ENCODE peak calls at places on chromosome 13, in seven cellular contexts. M is endothelial cell of umbilical vein; J is CD8-positive, alpha-beta T cell; K is ascending aorta; I is AG09309; S is kidney epithelial cell; U is uterus. D is an unnamed sample.

GRCh38 chr13:78806457-78806856 is 147.5 kb upstream of the OBI1 start:
- DNase-seq in M (peak), J (no peak), K (no peak), I (no peak), S (no peak), U (no peak), D (peak)

GRCh38 chr13:72062566-72062965 is 195.6 kb upstream of the DACH1 start:
- DNase-seq in M (peak), J (no peak), K (no peak), I (no peak), S (no peak), U (no peak), D (no peak)

GRCh38 chr13:111248822-111249221 is 71.6 kb upstream of the TEX29 start:
- DNase-seq in M (no peak), J (no peak), K (no peak), I (no peak), S (no peak), U (no peak), D (no peak)

GRCh38 chr13:103354189-103354588 is 288.0 kb upstream of the SLC10A2 start:
- DNase-seq in M (no peak), J (no peak), K (no peak), I (no peak), S (no peak), U (no peak), D (no peak)

GRCh38 chr13:45615501-45616101 is at the start of gene ERICH6B:
- DNase-seq in M (no peak), J (no peak), K (no peak), I (no peak), S (no peak), U (no peak), D (no peak)

GRCh38 chr13:30126903-30127428 is 180.4 kb downstream of the KATNAL1 start:
- DNase-seq in M (no peak), J (no peak), K (no peak), I (peak), S (no peak), U (peak), D (no peak)

GRCh38 chr13:43054803-43055802 is 31.7 kb downstream of the DNAJC15 start:
- DNase-seq in M (peak), J (no peak), K (no peak), I (peak), S (peak), U (peak), D (peak)

GRCh38 chr13:105016266-105016665 is 1519.2 kb downstream of the EFNB2 start:
- DNase-seq in M (no peak), J (no peak), K (no peak), I (no peak), S (no peak), U (no peak), D (no peak)

GRCh38 chr13:62653371-62653770 is 1237.7 kb upstream of the PCDH20 start:
- DNase-seq in M (no peak), J (no peak), K (no peak), I (no peak), S (no peak), U (no peak), D (peak)

GRCh38 chr13:34458756-34459462 is 483.2 kb upstream of the NBEA start:
- DNase-seq in M (no peak), J (no peak), K (no peak), I (no peak), S (no peak), U (peak), D (no peak)

GRCh38 chr13:89845874-89846273 is 1501.6 kb upstream of the MIR17HG start:
- DNase-seq in M (no peak), J (no peak), K (no peak), I (no peak), S (no peak), U (no peak), D (no peak)

GRCh38 chr13:29684441-29684840 is 89.0 kb upstream of the SLC7A1 start:
- DNase-seq in M (no peak), J (no peak), K (no peak), I (no peak), S (no peak), U (no peak), D (no peak)

GRCh38 chr13:106373304-106373988 is 162.0 kb downstream of the EFNB2 start:
- DNase-seq in M (no peak), J (no peak), K (no peak), I (no peak), S (no peak), U (no peak), D (peak)

GRCh38 chr13:73064991-73065390 is 6.2 kb downstream of the KLF5 start:
- DNase-seq in M (no peak), J (no peak), K (no peak), I (no peak), S (no peak), U (no peak), D (no peak)

GRCh38 chr13:36421447-36421846 is 10.8 kb upstream of the CCNA1 start:
- DNase-seq in M (peak), J (no peak), K (no peak), I (no peak), S (no peak), U (no peak), D (no peak)

GRCh38 chr13:82407321-82407720 is 1475.0 kb downstream of the SLITRK1 start:
- DNase-seq in M (no peak), J (no peak), K (no peak), I (no peak), S (no peak), U (no peak), D (no peak)

GRCh38 chr13:25654332-25654731 is 282.6 kb downstream of the ATP8A2 start:
- DNase-seq in M (no peak), J (no peak), K (no peak), I (no peak), S (no peak), U (no peak), D (no peak)

GRCh38 chr13:36341718-36342117 is 4.5 kb downstream of the SPART start:
- DNase-seq in M (no peak), J (no peak), K (no peak), I (no peak), S (no peak), U (no peak), D (no peak)

GRCh38 chr13:29500426-29500825 is 95.1 kb downstream of the SLC7A1 start:
- DNase-seq in M (no peak), J (no peak), K (no peak), I (no peak), S (no peak), U (no peak), D (no peak)

GRCh38 chr13:77290342-77290741 is 36.6 kb downstream of the MYCBP2 start:
- DNase-seq in M (no peak), J (no peak), K (no peak), I (no peak), S (no peak), U (no peak), D (no peak)

GRCh38 chr13:51638497-51638871 is 54.2 kb downstream of the WDFY2 start:
- DNase-seq in M (no peak), J (no peak), K (no peak), I (peak), S (no peak), U (no peak), D (peak)

GRCh38 chr13:73061478-73062275 is 2.9 kb downstream of the KLF5 start:
- DNase-seq in M (no peak), J (no peak), K (no peak), I (no peak), S (no peak), U (no peak), D (no peak)

GRCh38 chr13:68378294-68378693 is 1148.2 kb upstream of the PCDH9 start:
- DNase-seq in M (no peak), J (no peak), K (no peak), I (no peak), S (no peak), U (no peak), D (no peak)

GRCh38 chr13:101978546-101979315 is 423.1 kb downstream of the FGF14 start:
- DNase-seq in M (no peak), J (no peak), K (no peak), I (no peak), S (no peak), U (no peak), D (no peak)

GRCh38 chr13:56247692-56248091 is 893.0 kb upstream of the PRR20A start:
- DNase-seq in M (no peak), J (no peak), K (no peak), I (no peak), S (no peak), U (no peak), D (no peak)

GRCh38 chr13:73397486-73398020 is 338.7 kb downstream of the KLF5 start:
- DNase-seq in M (no peak), J (no peak), K (no peak), I (no peak), S (no peak), U (no peak), D (no peak)

GRCh38 chr13:45119469-45119989 is 781 bp upstream of the GTF2F2 start:
- DNase-seq in M (no peak), J (peak), K (no peak), I (no peak), S (no peak), U (no peak), D (no peak)

GRCh38 chr13:79405501-79405830 is 589 bp downstream of the RBM26 start:
- DNase-seq in M (peak), J (no peak), K (no peak), I (no peak), S (no peak), U (no peak), D (peak)

GRCh38 chr13:110329798-110330461 is 22.8 kb downstream of the COL4A2 start:
- DNase-seq in M (no peak), J (no peak), K (no peak), I (no peak), S (no peak), U (no peak), D (no peak)

GRCh38 chr13:70668983-70669382 is 560.7 kb upstream of the KLHL1 start:
- DNase-seq in M (peak), J (no peak), K (no peak), I (no peak), S (no peak), U (no peak), D (no peak)

GRCh38 chr13:107441279-107441678 is 774.1 kb downstream of the LIG4 start:
- DNase-seq in M (no peak), J (no peak), K (no peak), I (no peak), S (peak), U (no peak), D (no peak)

GRCh38 chr13:80840313-80840976 is 499.5 kb upstream of the SPRY2 start:
- DNase-seq in M (peak), J (no peak), K (no peak), I (no peak), S (no peak), U (peak), D (peak)

GRCh38 chr13:32212420-32212819 is 102.7 kb downstream of the ZAR1L start:
- DNase-seq in M (no peak), J (no peak), K (no peak), I (peak), S (no peak), U (no peak), D (no peak)

GRCh38 chr13:98173431-98173921 is 3.6 kb downstream of the RNF113B start:
- DNase-seq in M (peak), J (no peak), K (no peak), I (peak), S (peak), U (peak), D (no peak)

GRCh38 chr13:25286308-25286968 is 850 bp downstream of the MTMR6 start:
- DNase-seq in M (peak), J (no peak), K (no peak), I (no peak), S (no peak), U (no peak), D (peak)

GRCh38 chr13:109026266-109026665 is 396.9 kb downstream of the MYO16 start:
- DNase-seq in M (no peak), J (no peak), K (no peak), I (no peak), S (no peak), U (no peak), D (no peak)

GRCh38 chr13:104008075-104008474 is 941.9 kb upstream of the SLC10A2 start:
- DNase-seq in M (no peak), J (no peak), K (no peak), I (no peak), S (no peak), U (no peak), D (no peak)

DNA sequence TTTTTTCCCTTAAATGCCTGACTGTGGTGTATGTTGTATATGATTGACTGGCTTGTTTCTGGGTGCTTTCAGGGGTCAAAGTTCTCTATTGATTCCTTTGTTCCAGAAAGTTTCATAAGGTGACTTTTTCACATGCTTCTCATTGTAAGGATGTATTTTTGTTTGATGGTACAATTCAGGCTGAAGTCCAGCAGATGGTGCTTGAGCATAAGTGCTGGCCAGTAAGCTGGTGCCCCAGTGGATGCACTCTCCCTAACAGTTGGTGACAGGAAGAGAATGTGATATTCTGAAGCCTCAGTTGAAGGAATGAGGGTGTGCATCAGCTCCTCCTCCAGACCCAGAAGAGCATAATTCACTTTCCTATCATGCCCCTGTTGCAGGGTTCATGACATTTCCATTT is 1941.6 kb upstream of the PRR20A start:
- DNase-seq in M (no peak), J (no peak), K (no peak), I (no peak), S (no peak), U (no peak), D (peak)
- TF ChIP-seq CTCF in M (no peak), J (no peak), K (no peak), I (no peak), S (no peak), U (no peak), D (peak)

DNA sequence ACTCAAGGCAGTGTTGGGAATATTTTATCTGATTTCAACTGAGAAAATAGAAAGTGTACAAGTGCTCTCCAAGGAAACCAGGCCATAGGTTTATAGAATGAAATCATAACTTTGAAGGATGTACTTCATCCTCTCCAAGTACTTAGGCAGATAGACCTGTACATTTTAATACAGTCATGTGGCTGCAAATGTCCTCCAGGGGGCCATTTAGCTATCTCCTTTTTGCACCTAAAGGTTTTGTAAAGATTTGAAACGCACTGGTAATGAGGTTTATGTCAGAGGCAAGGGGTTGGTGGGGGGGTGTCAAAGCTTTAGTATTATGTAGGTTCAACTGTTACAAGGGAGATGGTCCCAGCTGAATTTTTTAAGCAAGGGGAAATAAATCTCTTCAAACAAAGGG is 364.4 kb downstream of the DCT start:
- DNase-seq in M (no peak), J (no peak), K (no peak), I (no peak), S (no peak), U (no peak), D (peak)
- TF ChIP-seq CTCF in M (no peak), J (no peak), K (no peak), I (no peak), S (no peak), U (no peak), D (peak)

GRCh38 chr13:27211771-27212364 is 39.5 kb upstream of the RPL21 start:
- DNase-seq in M (no peak), J (no peak), K (no peak), I (peak), S (peak), U (no peak), D (no peak)

GRCh38 chr13:27203186-27203585 is 31.6 kb upstream of the USP12 start:
- DNase-seq in M (no peak), J (no peak), K (no peak), I (no peak), S (no peak), U (no peak), D (no peak)

GRCh38 chr13:27203854-27204253 is 32.2 kb upstream of the USP12 start:
- DNase-seq in M (peak), J (no peak), K (no peak), I (no peak), S (no peak), U (no peak), D (no peak)

GRCh38 chr13:27211271-27211670 is 39.7 kb upstream of the USP12 start:
- DNase-seq in M (no peak), J (no peak), K (no peak), I (no peak), S (no peak), U (no peak), D (no peak)

GRCh38 chr13:27208514-27208913 is 36.9 kb upstream of the USP12 start:
- DNase-seq in M (no peak), J (no peak), K (no peak), I (no peak), S (no peak), U (no peak), D (no peak)
- TF ChIP-seq CTCF in M (no peak), J (no peak), K (no peak), I (no peak), S (no peak), U (no peak), D (no peak)

GRCh38 chr13:59771272-59771671 is 392.5 kb downstream of the DIAPH3 start:
- DNase-seq in M (peak), J (no peak), K (no peak), I (no peak), S (no peak), U (no peak), D (peak)
- TF ChIP-seq CTCF in M (peak), J (no peak), K (peak), I (peak), S (peak), U (no peak), D (peak)

GRCh38 chr13:21243843-21244184 is 67.4 kb downstream of the MRPL57 start:
- DNase-seq in M (no peak), J (no peak), K (no peak), I (no peak), S (no peak), U (no peak), D (no peak)

GRCh38 chr13:21243045-21243842 is 66.8 kb downstream of the MRPL57 start:
- DNase-seq in M (no peak), J (no peak), K (no peak), I (no peak), S (no peak), U (no peak), D (no peak)

GRCh38 chr13:21240586-21240985 is 64.1 kb downstream of the MRPL57 start:
- DNase-seq in M (peak), J (no peak), K (no peak), I (peak), S (peak), U (no peak), D (peak)

GRCh38 chr13:21238267-21238666 is 61.8 kb downstream of the MRPL57 start:
- DNase-seq in M (no peak), J (no peak), K (no peak), I (no peak), S (no peak), U (no peak), D (no peak)

DNA sequence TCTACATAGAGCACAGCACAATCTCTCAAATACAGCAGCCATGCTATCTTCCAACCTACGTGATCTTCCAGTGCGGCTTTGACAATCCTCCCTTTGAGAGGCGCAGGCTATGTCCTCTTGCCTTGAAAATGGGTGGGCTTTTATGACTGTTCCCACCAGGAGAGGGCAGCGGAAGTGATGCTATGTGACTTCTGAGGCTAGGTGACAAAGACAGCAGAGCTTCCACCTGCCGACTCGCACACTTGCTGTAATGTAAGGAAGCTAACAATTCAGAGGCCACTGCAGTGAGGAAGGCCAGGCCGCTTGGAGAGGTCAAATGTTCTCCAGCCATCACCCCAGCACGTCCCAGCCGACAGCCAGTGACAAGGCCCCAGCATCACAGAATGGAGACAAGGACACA is 65.8 kb downstream of the MRPL57 start:
- DNase-seq in M (no peak), J (no peak), K (no peak), I (no peak), S (no peak), U (no peak), D (peak)
- TF ChIP-seq CTCF in M (no peak), J (no peak), K (no peak), I (no peak), S (no peak), U (no peak), D (peak)

GRCh38 chr13:31154939-31155338 is 6.8 kb downstream of the HSPH1 start:
- DNase-seq in M (no peak), J (no peak), K (no peak), I (no peak), S (no peak), U (no peak), D (no peak)
- TF ChIP-seq CTCF in M (no peak), J (no peak), K (no peak), I (no peak), S (no peak), U (no peak), D (no peak)

DNA sequence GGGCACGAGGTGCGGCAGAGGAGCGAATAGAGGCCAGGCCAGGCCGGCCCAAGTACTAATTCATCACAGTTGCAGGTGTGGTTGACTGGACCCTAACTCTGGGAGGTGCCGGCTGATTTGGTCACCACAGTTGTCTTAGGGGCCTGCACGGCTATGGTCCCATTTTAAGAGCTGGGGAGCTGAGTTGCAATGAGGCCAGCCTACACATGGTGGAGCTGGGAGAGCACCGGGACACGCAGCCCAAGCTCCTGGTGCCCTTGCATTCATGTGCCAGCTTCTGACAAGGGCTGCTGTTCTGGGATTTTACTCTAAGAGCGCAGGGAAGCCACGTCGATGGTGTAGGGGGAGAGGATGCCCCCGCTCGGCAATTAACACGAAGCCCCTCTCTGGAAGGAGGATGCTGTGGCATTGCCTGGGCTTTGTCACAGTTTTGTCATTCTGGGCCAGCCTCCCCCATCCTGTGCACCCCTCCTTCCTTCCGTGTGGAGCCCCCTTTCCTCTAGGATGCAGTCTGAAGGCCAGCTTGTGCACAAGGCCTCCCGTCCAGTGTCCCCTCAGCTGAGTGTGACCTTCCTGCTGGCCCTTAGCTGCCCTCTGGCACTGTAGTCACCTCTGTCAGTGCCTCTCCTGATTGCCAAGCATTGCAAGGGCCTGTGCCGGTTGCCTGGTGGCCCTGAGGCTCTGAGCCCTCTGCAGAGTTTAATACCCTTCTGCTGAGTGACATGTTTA is 109.4 kb upstream of the C1QTNF9B start:
- DNase-seq in M (no peak), J (no peak), K (no peak), I (no peak), S (no peak), U (no peak), D (no peak)
- TF ChIP-seq CTCF in M (no peak), J (no peak), K (no peak), I (no peak), S (no peak), U (no peak), D (no peak)

GRCh38 chr13:52664269-52664668 is 11.6 kb downstream of the SUGT1 start:
- DNase-seq in M (no peak), J (no peak), K (no peak), I (no peak), S (no peak), U (no peak), D (no peak)

GRCh38 chr13:52659340-52659739 is 6.7 kb downstream of the SUGT1 start:
- DNase-seq in M (no peak), J (no peak), K (no peak), I (no peak), S (no peak), U (no peak), D (no peak)

GRCh38 chr13:52669677-52670076 is 17.0 kb downstream of the SUGT1 start:
- DNase-seq in M (no peak), J (no peak), K (no peak), I (no peak), S (no peak), U (no peak), D (no peak)

GRCh38 chr13:52670726-52671125 is 18.1 kb downstream of the SUGT1 start:
- DNase-seq in M (no peak), J (no peak), K (no peak), I (no peak), S (no peak), U (no peak), D (no peak)

GRCh38 chr13:52665325-52665724 is 12.7 kb downstream of the SUGT1 start:
- DNase-seq in M (peak), J (no peak), K (no peak), I (no peak), S (no peak), U (no peak), D (peak)
- TF ChIP-seq CTCF in M (no peak), J (peak), K (no peak), I (peak), S (peak), U (no peak), D (peak)

D was measured in A673.